ENCODE peak calls at places on chromosomes 16 and 17, in eight cellular contexts. K, H, A, M, D, X, U and S are unnamed samples. For H3K36me3, the result is how much of the 10 kb centered on the place peaks cover.

GRCh38 chr16:67842509-67843342 is 606 bp downstream of the THAP11 start:
- DNase-seq in K (peak), H (peak), A (peak), M (peak), D (peak), X (peak), U (peak), S (peak)

GRCh38 chr16:65833171-65833871 is 533.2 kb upstream of the CDH5 start:
- DNase-seq in K (no peak), H (no peak), A (no peak), M (no peak), D (no peak), X (no peak), U (no peak), S (no peak)

GRCh38 chr17:31015639-31016038 is 44.8 kb downstream of the RNF135 start:
- DNase-seq in K (no peak), H (no peak), A (no peak), M (no peak), D (no peak), X (no peak), U (no peak), S (no peak)

GRCh38 chr16:4288148-4288921 is 15.5 kb upstream of the TFAP4 start:
- DNase-seq in K (peak), H (peak), A (peak), M (peak), D (peak), X (peak), U (peak), S (peak)

GRCh38 chr17:6546069-6546718 is 10.2 kb downstream of the PITPNM3 start:
- DNase-seq in K (no peak), H (no peak), A (no peak), M (no peak), D (no peak), X (no peak), U (no peak), S (no peak)

GRCh38 chr17:20908373-20909273 is 134.2 kb downstream of the USP22 start:
- DNase-seq in K (peak), H (peak), A (peak), M (peak), D (peak), X (peak), U (peak), S (peak)

GRCh38 chr17:49748223-49748622 is 15.7 kb downstream of the FAM117A start:
- DNase-seq in K (no peak), H (no peak), A (no peak), M (no peak), D (peak), X (no peak), U (no peak), S (peak)

GRCh38 chr16:84532299-84532724 is 27.9 kb upstream of the MEAK7 start:
- DNase-seq in K (peak), H (peak), A (peak), M (peak), D (no peak), X (peak), U (peak), S (no peak)

GRCh38 chr17:73902416-73903181 is 258.4 kb upstream of the SDK2 start:
- DNase-seq in K (no peak), H (no peak), A (peak), M (peak), D (no peak), X (no peak), U (peak), S (no peak)

GRCh38 chr17:31475378-31476162 is 84.1 kb downstream of the RAB11FIP4 start:
- DNase-seq in K (no peak), H (no peak), A (no peak), M (no peak), D (no peak), X (no peak), U (no peak), S (no peak)

GRCh38 chr16:27204232-27204915 is 1.0 kb downstream of the KDM8 start:
- DNase-seq in K (no peak), H (no peak), A (no peak), M (no peak), D (no peak), X (no peak), U (peak), S (no peak)

GRCh38 chr16:78676351-78676750 is 576.9 kb downstream of the WWOX start:
- DNase-seq in K (no peak), H (no peak), A (no peak), M (no peak), D (no peak), X (no peak), U (no peak), S (no peak)

GRCh38 chr17:7439462-7440112 is at the start of gene FGF11:
- DNase-seq in K (no peak), H (no peak), A (no peak), M (peak), D (no peak), X (peak), U (peak), S (no peak)

GRCh38 chr16:56344518-56345405 is 80.6 kb downstream of the AMFR start:
- DNase-seq in K (no peak), H (no peak), A (no peak), M (no peak), D (no peak), X (peak), U (no peak), S (no peak)

GRCh38 chr17:22266231-22266630 is 573.9 kb downstream of the KCNJ18 start:
- DNase-seq in K (no peak), H (no peak), A (no peak), M (no peak), D (no peak), X (no peak), U (no peak), S (no peak)

GRCh38 chr16:85335584-85336492 is 223.6 kb upstream of the CIBAR2 start:
- DNase-seq in K (no peak), H (no peak), A (no peak), M (no peak), D (no peak), X (peak), U (no peak), S (no peak)

GRCh38 chr16:63230383-63230782 is 1194.1 kb upstream of the CDH8 start:
- DNase-seq in K (no peak), H (no peak), A (no peak), M (no peak), D (no peak), X (no peak), U (no peak), S (no peak)

GRCh38 chr17:66625321-66625767 is 209.6 kb upstream of the CACNG5 start:
- DNase-seq in K (no peak), H (no peak), A (no peak), M (peak), D (no peak), X (no peak), U (peak), S (no peak)

GRCh38 chr17:12664252-12664651 is 1.4 kb upstream of the MYOCD start:
- DNase-seq in K (no peak), H (no peak), A (no peak), M (no peak), D (no peak), X (no peak), U (no peak), S (no peak)

GRCh38 chr17:2138768-2139167 is 83.9 kb downstream of the HIC1 start:
- DNase-seq in K (no peak), H (peak), A (no peak), M (no peak), D (no peak), X (no peak), U (no peak), S (no peak)

GRCh38 chr17:51481370-51481769 is 221.0 kb downstream of the UTP18 start:
- DNase-seq in K (no peak), H (no peak), A (no peak), M (no peak), D (no peak), X (no peak), U (no peak), S (no peak)

GRCh38 chr16:67396159-67396774 is 3.0 kb upstream of the TPPP3 start:
- DNase-seq in K (peak), H (peak), A (peak), M (peak), D (no peak), X (peak), U (peak), S (no peak)

GRCh38 chr17:70168979-70169706 is at the start of gene KCNJ2:
- DNase-seq in K (peak), H (peak), A (peak), M (peak), D (peak), X (peak), U (peak), S (peak)

GRCh38 chr17:49193513-49194296 is 16.7 kb downstream of the GNGT2 start:
- DNase-seq in K (peak), H (peak), A (peak), M (peak), D (no peak), X (peak), U (peak), S (no peak)

GRCh38 chr16:1979271-1980025 is 1.8 kb downstream of the NOXO1 start:
- DNase-seq in K (no peak), H (peak), A (no peak), M (peak), D (no peak), X (peak), U (peak), S (no peak)

GRCh38 chr17:8623591-8623990 is 6.9 kb downstream of the MYH10 start:
- DNase-seq in K (no peak), H (no peak), A (no peak), M (no peak), D (no peak), X (no peak), U (no peak), S (no peak)

GRCh38 chr16:13856811-13857511 is 63.0 kb upstream of the ERCC4 start:
- DNase-seq in K (no peak), H (no peak), A (no peak), M (no peak), D (no peak), X (no peak), U (no peak), S (no peak)

GRCh38 chr17:46756061-46756735 is 62.3 kb downstream of the WNT3 start:
- DNase-seq in K (no peak), H (no peak), A (no peak), M (no peak), D (no peak), X (no peak), U (no peak), S (no peak)

GRCh38 chr17:45098081-45098868 is 34.0 kb downstream of the PLCD3 start:
- DNase-seq in K (no peak), H (no peak), A (no peak), M (no peak), D (no peak), X (no peak), U (no peak), S (no peak)
- H3K36me3 ChIP-seq in K (half or more), H (under half), A (under half), M (under half), D (half or more), X (half or more), U (half or more), S (half or more)

GRCh38 chr17:81685108-81685507 is 1.3 kb downstream of the HGS start:
- DNase-seq in K (no peak), H (no peak), A (no peak), M (no peak), D (peak), X (no peak), U (no peak), S (no peak)
- H3K36me3 ChIP-seq in K (half or more), H (under half), A (under half), M (under half), D (under half), X (under half), U (under half), S (under half)

GRCh38 chr16:73170587-73170986 is 122.7 kb upstream of the ZFHX3 start:
- DNase-seq in K (peak), H (no peak), A (no peak), M (no peak), D (no peak), X (no peak), U (no peak), S (no peak)
- H3K36me3 ChIP-seq in K (under half), H (under half), A (under half), M (under half), D (under half), X (under half), U (under half), S (under half)

GRCh38 chr17:58343131-58343530 is 8.9 kb downstream of the SUPT4H1 start:
- DNase-seq in K (no peak), H (no peak), A (no peak), M (no peak), D (no peak), X (no peak), U (no peak), S (no peak)

GRCh38 chr17:58341861-58342475 is 10.0 kb downstream of the SUPT4H1 start:
- DNase-seq in K (no peak), H (no peak), A (no peak), M (no peak), D (no peak), X (no peak), U (no peak), S (no peak)

GRCh38 chr17:58345500-58345899 is 6.5 kb downstream of the SUPT4H1 start:
- DNase-seq in K (no peak), H (no peak), A (no peak), M (no peak), D (no peak), X (no peak), U (no peak), S (no peak)

GRCh38 chr17:58344791-58345157 is 7.2 kb downstream of the SUPT4H1 start:
- DNase-seq in K (no peak), H (no peak), A (no peak), M (no peak), D (peak), X (no peak), U (no peak), S (peak)

DNA sequence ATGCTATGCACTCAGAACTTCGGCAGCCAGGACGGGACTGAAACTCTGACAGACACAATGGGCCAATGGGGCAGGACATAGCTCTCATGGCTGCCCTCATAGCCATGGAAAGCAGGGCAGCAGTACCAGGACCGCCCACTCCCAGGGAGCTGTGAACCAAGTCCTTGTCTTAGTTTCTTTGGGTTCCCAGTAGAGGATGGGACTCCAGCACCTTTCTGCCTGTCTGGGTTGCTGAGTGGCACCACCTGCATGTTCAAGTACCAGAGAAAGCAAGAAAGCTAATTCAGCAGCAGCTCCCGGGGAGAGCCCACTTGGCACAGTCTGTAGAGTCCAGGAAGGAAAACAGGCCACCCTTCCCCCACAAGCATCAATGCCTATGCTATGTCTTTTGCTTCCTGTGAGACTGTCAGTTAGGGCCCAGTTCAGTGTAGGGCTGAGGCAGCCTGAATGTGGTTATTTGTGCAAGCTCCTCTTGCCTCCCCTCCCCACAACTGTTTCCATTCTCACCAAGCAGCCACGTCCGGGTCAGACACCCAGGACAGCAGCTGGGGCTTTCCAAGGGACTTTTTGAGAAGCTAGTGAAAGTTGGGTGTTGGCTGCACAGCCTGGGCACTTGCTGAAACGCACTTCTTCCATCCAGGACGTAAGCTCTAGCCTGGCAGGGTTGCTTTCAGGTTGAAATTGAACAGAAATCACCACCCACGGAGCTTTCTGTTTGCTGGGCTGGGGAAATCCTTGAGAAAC is 7.8 kb downstream of the SUPT4H1 start:
- DNase-seq in K (no peak), H (peak), A (no peak), M (no peak), D (peak), X (peak), U (no peak), S (peak)
- H3K36me3 ChIP-seq in K (half or more), H (under half), A (under half), M (under half), D (under half), X (under half), U (under half), S (under half)

GRCh38 chr17:975321-975982 is 4.1 kb downstream of the NXN start:
- DNase-seq in K (no peak), H (no peak), A (peak), M (no peak), D (no peak), X (peak), U (no peak), S (no peak)

GRCh38 chr17:976316-976715 is 3.3 kb downstream of the NXN start:
- DNase-seq in K (no peak), H (no peak), A (no peak), M (no peak), D (no peak), X (peak), U (no peak), S (no peak)

GRCh38 chr17:979211-979538 is 401 bp downstream of the NXN start:
- DNase-seq in K (no peak), H (no peak), A (peak), M (no peak), D (no peak), X (peak), U (no peak), S (no peak)

GRCh38 chr17:978110-979093 is 1.2 kb downstream of the NXN start:
- DNase-seq in K (peak), H (no peak), A (peak), M (peak), D (no peak), X (peak), U (no peak), S (peak)

DNA sequence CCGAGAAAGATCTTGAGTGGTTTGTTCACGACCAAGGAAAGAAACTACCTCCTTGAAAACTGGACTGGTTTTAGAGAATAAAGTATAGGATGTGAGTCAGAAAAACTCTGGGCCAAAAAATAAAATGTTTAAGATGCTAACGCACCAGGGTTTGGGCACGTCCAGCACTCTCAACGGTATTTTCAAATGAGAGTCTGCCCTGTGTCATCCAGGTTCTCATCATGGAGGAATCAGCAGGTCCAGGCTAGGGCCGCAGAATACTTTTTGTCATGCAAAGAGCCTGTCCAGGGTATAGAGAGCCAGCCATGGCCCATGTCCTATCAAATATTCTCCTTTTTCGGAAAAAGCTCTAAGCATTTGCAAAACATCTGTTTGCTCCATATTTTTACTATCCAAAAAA is 2.4 kb downstream of the NXN start:
- DNase-seq in K (no peak), H (no peak), A (no peak), M (peak), D (no peak), X (no peak), U (no peak), S (no peak)
- H3K36me3 ChIP-seq in K (under half), H (under half), A (under half), M (under half), D (under half), X (under half), U (under half), S (under half)

DNA sequence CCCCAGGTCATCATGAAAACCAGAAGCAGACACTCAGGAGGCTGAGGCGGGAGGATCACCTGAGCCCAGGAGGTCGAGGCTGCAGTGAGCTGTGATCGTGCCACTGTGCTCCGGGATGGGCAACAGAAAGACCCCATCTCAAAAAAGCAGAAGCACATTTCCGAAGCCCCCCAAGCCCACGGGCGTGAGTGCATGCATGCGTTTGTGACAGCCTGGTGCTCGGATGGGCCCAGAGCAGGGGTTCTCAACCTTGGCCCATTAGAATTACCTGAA is 19.1 kb downstream of the TMC6 start:
- DNase-seq in K (no peak), H (no peak), A (no peak), M (no peak), D (no peak), X (peak), U (no peak), S (no peak)
- H3K36me3 ChIP-seq in K (half or more), H (under half), A (under half), M (under half), D (half or more), X (under half), U (under half), S (half or more)

GRCh38 chr17:36495076-36495578 is 8.6 kb downstream of the ZNHIT3 start:
- DNase-seq in K (no peak), H (no peak), A (no peak), M (peak), D (no peak), X (no peak), U (no peak), S (no peak)
- H3K36me3 ChIP-seq in K (half or more), H (under half), A (under half), M (under half), D (under half), X (under half), U (under half), S (half or more)